ENCODE peak calls at places on chromosome 9, in six cellular contexts. One of them, this sample, is unnamed.
A peak's percentile ranks its signal among the peaks of the same experiment; 100 is the strongest.

GRCh38 chr9:93677061-93677571 is 100.7 kb downstream of the PHF2 start:
- DNase-seq in neuronal stem cell: no peak
- DNase-seq in BE2C: peak; percentile 7
- DNase-seq in Caco-2: no peak
- DNase-seq in fibroblast of lung: no peak
- DNase-seq in gastrocnemius medialis: no peak
- DNase-seq in this sample: peak; percentile 7

GRCh38 chr9:4750021-4750673 is 9.1 kb upstream of the AK3 start:
- DNase-seq in neuronal stem cell: no peak
- DNase-seq in BE2C: peak; percentile 29
- DNase-seq in Caco-2: peak; percentile 12
- DNase-seq in fibroblast of lung: peak; percentile 46
- DNase-seq in gastrocnemius medialis: no peak
- DNase-seq in this sample: no peak

GRCh38 chr9:84917366-84918063 is 248.0 kb downstream of the NTRK2 start:
- DNase-seq in neuronal stem cell: no peak
- DNase-seq in BE2C: no peak
- DNase-seq in Caco-2: no peak
- DNase-seq in fibroblast of lung: no peak
- DNase-seq in gastrocnemius medialis: no peak
- DNase-seq in this sample: no peak

GRCh38 chr9:114513050-114513951 is 8.0 kb upstream of the WHRN start:
- DNase-seq in neuronal stem cell: no peak
- DNase-seq in BE2C: no peak
- DNase-seq in Caco-2: no peak
- DNase-seq in fibroblast of lung: no peak
- DNase-seq in gastrocnemius medialis: no peak
- DNase-seq in this sample: no peak

GRCh38 chr9:70470050-70471015 is 55.9 kb upstream of the KLF9 start:
- DNase-seq in neuronal stem cell: no peak
- DNase-seq in BE2C: no peak
- DNase-seq in Caco-2: peak; percentile 13
- DNase-seq in fibroblast of lung: no peak
- DNase-seq in gastrocnemius medialis: peak; percentile 59
- DNase-seq in this sample: no peak

GRCh38 chr9:15622596-15622995 is 69.8 kb downstream of the CCDC171 start:
- DNase-seq in neuronal stem cell: no peak
- DNase-seq in BE2C: no peak
- DNase-seq in Caco-2: no peak
- DNase-seq in fibroblast of lung: peak; percentile 25
- DNase-seq in gastrocnemius medialis: no peak
- DNase-seq in this sample: no peak

GRCh38 chr9:98708103-98708932 is 417 bp downstream of the GABBR2 start:
- DNase-seq in neuronal stem cell: no peak
- DNase-seq in BE2C: no peak
- DNase-seq in Caco-2: no peak
- DNase-seq in fibroblast of lung: no peak
- DNase-seq in gastrocnemius medialis: no peak
- DNase-seq in this sample: no peak

GRCh38 chr9:136433849-136434579 is 5.6 kb downstream of the INPP5E start:
- DNase-seq in neuronal stem cell: no peak
- DNase-seq in BE2C: no peak
- DNase-seq in Caco-2: no peak
- DNase-seq in fibroblast of lung: no peak
- DNase-seq in gastrocnemius medialis: no peak
- DNase-seq in this sample: peak; percentile 28

GRCh38 chr9:135992486-135993408 is 31.6 kb upstream of the UBAC1 start:
- DNase-seq in neuronal stem cell: peak; percentile 59
- DNase-seq in BE2C: peak; percentile 92
- DNase-seq in Caco-2: peak; percentile 57
- DNase-seq in fibroblast of lung: peak; percentile 86
- DNase-seq in gastrocnemius medialis: peak; percentile 59
- DNase-seq in this sample: peak; percentile 89

GRCh38 chr9:137224850-137225694 is at the start of gene CYSRT1:
- DNase-seq in neuronal stem cell: no peak
- DNase-seq in BE2C: no peak
- DNase-seq in Caco-2: no peak
- DNase-seq in fibroblast of lung: no peak
- DNase-seq in gastrocnemius medialis: no peak
- DNase-seq in this sample: no peak

GRCh38 chr9:77593528-77593927 is 54.6 kb downstream of the GNA14 start:
- DNase-seq in neuronal stem cell: no peak
- DNase-seq in BE2C: no peak
- DNase-seq in Caco-2: no peak
- DNase-seq in fibroblast of lung: no peak
- DNase-seq in gastrocnemius medialis: no peak
- DNase-seq in this sample: no peak

GRCh38 chr9:8651126-8651525 is 851.5 kb upstream of the DMAC1 start:
- DNase-seq in neuronal stem cell: no peak
- DNase-seq in BE2C: no peak
- DNase-seq in Caco-2: no peak
- DNase-seq in fibroblast of lung: no peak
- DNase-seq in gastrocnemius medialis: no peak
- DNase-seq in this sample: no peak

DNA sequence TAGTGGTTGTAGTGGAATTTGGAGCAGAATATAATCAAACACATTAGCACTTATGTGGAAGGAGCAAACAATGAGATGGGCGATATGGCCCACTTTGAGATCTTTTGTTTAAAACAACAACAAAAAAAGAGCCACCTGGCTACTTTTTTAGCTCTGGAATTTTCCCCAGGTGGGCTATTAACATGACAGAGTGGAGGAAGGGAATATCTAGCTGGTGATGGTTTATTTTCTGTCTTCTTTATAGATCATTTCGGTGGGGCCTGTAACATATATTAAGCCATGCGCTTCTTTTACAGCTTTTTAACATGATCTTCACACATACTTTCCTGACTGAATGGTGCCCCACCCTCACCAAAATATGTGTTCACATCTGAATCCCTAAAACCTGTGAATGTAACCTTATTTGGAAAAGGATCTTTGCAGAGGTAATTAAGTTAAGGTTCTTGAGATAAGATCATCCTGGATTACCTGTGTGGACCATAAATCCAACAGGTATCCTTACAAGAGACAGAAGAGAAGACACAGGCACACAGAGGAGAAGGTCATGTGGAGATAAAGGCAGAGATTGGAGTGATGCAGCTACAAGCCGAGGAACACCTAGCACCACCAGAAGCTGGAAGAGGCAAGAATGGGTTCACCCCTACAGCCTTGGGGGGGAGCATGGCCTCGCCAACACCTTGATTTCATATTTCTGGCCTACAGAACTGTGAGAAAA is 16.6 kb upstream of the ENTREP1 start:
- DNase-seq in neuronal stem cell: no peak
- DNase-seq in BE2C: no peak
- DNase-seq in Caco-2: no peak
- DNase-seq in fibroblast of lung: no peak
- DNase-seq in gastrocnemius medialis: no peak
- DNase-seq in this sample: no peak
- H3K9me3 ChIP-seq in neuronal stem cell: peaks cover 6% of the 10 kb centered on the region
- H3K9me3 ChIP-seq in BE2C: no peaks in the 10 kb centered on the region
- H3K9me3 ChIP-seq in Caco-2: no peaks in the 10 kb centered on the region
- H3K9me3 ChIP-seq in fibroblast of lung: no peaks in the 10 kb centered on the region
- H3K9me3 ChIP-seq in gastrocnemius medialis: no peaks in the 10 kb centered on the region
- H3K9me3 ChIP-seq in this sample: peaks cover 6% of the 10 kb centered on the region

GRCh38 chr9:103660830-103661229 is 433.3 kb upstream of the SMC2 start:
- DNase-seq in neuronal stem cell: no peak
- DNase-seq in BE2C: no peak
- DNase-seq in Caco-2: no peak
- DNase-seq in fibroblast of lung: no peak
- DNase-seq in gastrocnemius medialis: no peak
- DNase-seq in this sample: no peak
- H3K9me3 ChIP-seq in neuronal stem cell: no peaks in the 10 kb centered on the region
- H3K9me3 ChIP-seq in BE2C: no peaks in the 10 kb centered on the region
- H3K9me3 ChIP-seq in Caco-2: peaks cover 8% of the 10 kb centered on the region
- H3K9me3 ChIP-seq in fibroblast of lung: no peaks in the 10 kb centered on the region
- H3K9me3 ChIP-seq in gastrocnemius medialis: no peaks in the 10 kb centered on the region
- H3K9me3 ChIP-seq in this sample: no peaks in the 10 kb centered on the region

GRCh38 chr9:125396799-125397198 is 135.2 kb downstream of the GAPVD1 start:
- DNase-seq in neuronal stem cell: no peak
- DNase-seq in BE2C: no peak
- DNase-seq in Caco-2: no peak
- DNase-seq in fibroblast of lung: no peak
- DNase-seq in gastrocnemius medialis: no peak
- DNase-seq in this sample: no peak

GRCh38 chr9:125397736-125398135 is 136.1 kb downstream of the GAPVD1 start:
- DNase-seq in neuronal stem cell: no peak
- DNase-seq in BE2C: no peak
- DNase-seq in Caco-2: no peak
- DNase-seq in fibroblast of lung: no peak
- DNase-seq in gastrocnemius medialis: no peak
- DNase-seq in this sample: no peak

GRCh38 chr9:125391704-125392103 is 130.1 kb downstream of the GAPVD1 start:
- DNase-seq in neuronal stem cell: no peak
- DNase-seq in BE2C: no peak
- DNase-seq in Caco-2: no peak
- DNase-seq in fibroblast of lung: peak; percentile 31
- DNase-seq in gastrocnemius medialis: no peak
- DNase-seq in this sample: no peak

GRCh38 chr9:125388978-125389377 is 127.4 kb downstream of the GAPVD1 start:
- DNase-seq in neuronal stem cell: no peak
- DNase-seq in BE2C: no peak
- DNase-seq in Caco-2: no peak
- DNase-seq in fibroblast of lung: no peak
- DNase-seq in gastrocnemius medialis: no peak
- DNase-seq in this sample: no peak

DNA sequence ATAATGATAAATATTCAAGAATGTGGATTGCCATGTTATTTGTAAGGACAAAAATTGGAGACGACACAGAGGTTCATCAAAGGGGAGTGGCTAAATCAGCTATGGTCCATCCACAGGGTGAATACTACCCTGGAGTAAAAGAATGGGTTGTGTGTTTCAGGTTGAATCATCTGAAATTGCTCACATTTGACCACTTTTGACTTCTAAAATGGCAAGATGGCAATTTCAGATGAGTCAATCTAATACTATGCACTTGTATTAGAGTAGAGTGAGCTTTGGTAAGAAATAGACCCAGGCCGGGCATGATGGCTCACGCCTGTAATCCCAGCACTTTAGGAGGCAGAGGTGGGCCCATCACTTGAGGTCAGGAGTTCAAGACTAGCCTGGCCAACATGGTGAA is 131.8 kb downstream of the GAPVD1 start:
- DNase-seq in neuronal stem cell: no peak
- DNase-seq in BE2C: no peak
- DNase-seq in Caco-2: no peak
- DNase-seq in fibroblast of lung: peak; percentile 77
- DNase-seq in gastrocnemius medialis: no peak
- DNase-seq in this sample: no peak
- H3K9me3 ChIP-seq in neuronal stem cell: no peaks in the 10 kb centered on the region
- H3K9me3 ChIP-seq in BE2C: no peaks in the 10 kb centered on the region
- H3K9me3 ChIP-seq in Caco-2: no peaks in the 10 kb centered on the region
- H3K9me3 ChIP-seq in fibroblast of lung: no peaks in the 10 kb centered on the region
- H3K9me3 ChIP-seq in gastrocnemius medialis: no peaks in the 10 kb centered on the region
- H3K9me3 ChIP-seq in this sample: no peaks in the 10 kb centered on the region

GRCh38 chr9:40914772-40915659 is 213.5 kb downstream of the FOXD4L6 start:
- DNase-seq in neuronal stem cell: no peak
- DNase-seq in BE2C: no peak
- DNase-seq in Caco-2: no peak
- DNase-seq in fibroblast of lung: no peak
- DNase-seq in gastrocnemius medialis: no peak
- DNase-seq in this sample: no peak
- H3K9me3 ChIP-seq in neuronal stem cell: peaks cover 36% of the 10 kb centered on the region
- H3K9me3 ChIP-seq in BE2C: peaks cover 3% of the 10 kb centered on the region
- H3K9me3 ChIP-seq in Caco-2: no peaks in the 10 kb centered on the region
- H3K9me3 ChIP-seq in fibroblast of lung: no peaks in the 10 kb centered on the region
- H3K9me3 ChIP-seq in gastrocnemius medialis: peaks cover 11% of the 10 kb centered on the region
- H3K9me3 ChIP-seq in this sample: peaks cover 67% of the 10 kb centered on the region

GRCh38 chr9:23342296-23342695 is 483.7 kb downstream of the ELAVL2 start:
- DNase-seq in neuronal stem cell: no peak
- DNase-seq in BE2C: no peak
- DNase-seq in Caco-2: no peak
- DNase-seq in fibroblast of lung: peak; percentile 30
- DNase-seq in gastrocnemius medialis: no peak
- DNase-seq in this sample: no peak
- H3K9me3 ChIP-seq in neuronal stem cell: no peaks in the 10 kb centered on the region
- H3K9me3 ChIP-seq in BE2C: no peaks in the 10 kb centered on the region
- H3K9me3 ChIP-seq in Caco-2: no peaks in the 10 kb centered on the region
- H3K9me3 ChIP-seq in fibroblast of lung: no peaks in the 10 kb centered on the region
- H3K9me3 ChIP-seq in gastrocnemius medialis: no peaks in the 10 kb centered on the region
- H3K9me3 ChIP-seq in this sample: no peaks in the 10 kb centered on the region